ENCODE peak calls at places on chromosomes 2 and 18, in nine cellular contexts. P is lower lobe of right lung, H is testis, I is BE2C, T is heart left ventricle, Z is stomach, V is Karpas-422, J is cardiac muscle cell, D is neuronal stem cell. E is an unnamed sample.

GRCh38 chr18:907171-907879 is 2.7 kb downstream of the ADCYAP1 start:
- DNase-seq in J (no peak), P (peak; percentile 46), T (no peak), H (no peak), V (no peak), Z (no peak), D (no peak), I (peak; percentile 37), E (no peak)

GRCh38 chr18:56532176-56532840 is 106.1 kb downstream of the TXNL1 start:
- DNase-seq in I (no peak), V (no peak), J (peak; percentile 18), D (no peak), P (no peak), H (no peak), Z (no peak), T (no peak), E (peak; percentile 32)

GRCh38 chr2:121429119-121429903 is 101.4 kb upstream of the RNU4ATAC start:
- DNase-seq in J (peak; percentile 74), D (no peak), I (no peak), V (no peak), H (no peak), Z (no peak), T (no peak), P (no peak), E (no peak)

GRCh38 chr2:40975175-40975574 is 523.3 kb upstream of the SLC8A1 start:
- DNase-seq in H (no peak), D (no peak), I (no peak), P (no peak), V (no peak), J (no peak), Z (no peak), T (no peak), E (no peak)

GRCh38 chr2:64780041-64780440 is 126.3 kb upstream of the SERTAD2 start:
- DNase-seq in H (no peak), V (no peak), T (no peak), D (no peak), J (no peak), I (no peak), P (no peak), Z (no peak), E (no peak)

GRCh38 chr2:14951569-14952285 is 319.2 kb downstream of the LRATD1 start:
- DNase-seq in J (no peak), T (no peak), H (no peak), Z (no peak), P (no peak), D (no peak), I (no peak), V (no peak), E (no peak)

GRCh38 chr2:19611491-19612332 is 253.3 kb upstream of the OSR1 start:
- DNase-seq in H (no peak), J (peak; percentile 95), V (no peak), D (no peak), P (no peak), Z (no peak), I (no peak), T (no peak), E (no peak)

GRCh38 chr18:9017170-9017899 is 85.2 kb upstream of the NDUFV2 start:
- DNase-seq in P (peak; percentile 62), D (peak; percentile 29), I (no peak), H (peak; percentile 68), T (peak; percentile 68), V (peak; percentile 52), Z (peak; percentile 62), J (peak; percentile 91), E (no peak)

GRCh38 chr2:40479995-40480525 is 28.2 kb upstream of the SLC8A1 start:
- DNase-seq in V (no peak), H (no peak), I (no peak), J (no peak), Z (no peak), T (no peak), P (no peak), D (no peak), E (no peak)

GRCh38 chr2:104816146-104816545 is 37.8 kb upstream of the POU3F3 start:
- DNase-seq in H (no peak), D (no peak), V (no peak), Z (no peak), T (no peak), J (no peak), I (no peak), P (no peak), E (no peak)

GRCh38 chr2:218694405-218695145 is 16.1 kb upstream of the TTLL4 start:
- DNase-seq in J (peak; percentile 11), Z (no peak), H (no peak), P (no peak), I (no peak), V (no peak), T (no peak), D (peak; percentile 72), E (no peak)
- H3K4me1 ChIP-seq in J (no peaks in the 10 kb centered on the region), Z (no peaks in the 10 kb centered on the region), H (no peaks in the 10 kb centered on the region), P (no peaks in the 10 kb centered on the region), I (peaks cover 6% of the 10 kb centered on the region), V (no peaks in the 10 kb centered on the region), T (no peaks in the 10 kb centered on the region), D (peaks cover 14% of the 10 kb centered on the region), E (no peaks in the 10 kb centered on the region)

GRCh38 chr2:154697422-154698237 is 865 bp upstream of the KCNJ3 start:
- DNase-seq in D (peak; percentile 46), P (no peak), H (peak; percentile 22), Z (peak; percentile 48), I (peak; percentile 12), J (peak; percentile 7), T (peak; percentile 9), V (no peak), E (no peak)
- H3K4me3 ChIP-seq in D (peak overlapping the region; percentile 47), P (peak overlapping the region; percentile 41), H (peak overlapping the region; percentile 60), Z (peak overlapping the region; percentile 48), I (peak overlapping the region; percentile 49), J (peak overlapping the region; percentile 52), T (peak overlapping the region; percentile 15), V (no peak overlapping the region), E (no peak overlapping the region)

GRCh38 chr2:235545369-235546150 is 51.7 kb downstream of the AGAP1 start:
- DNase-seq in T (no peak), V (no peak), J (no peak), P (no peak), I (no peak), Z (no peak), D (no peak), H (no peak), E (no peak)
- H3K4me1 ChIP-seq in T (peaks cover 5% of the 10 kb centered on the region), V (no peaks in the 10 kb centered on the region), J (no peaks in the 10 kb centered on the region), P (peaks cover 14% of the 10 kb centered on the region), I (no peaks in the 10 kb centered on the region), Z (peaks cover 24% of the 10 kb centered on the region), D (peaks cover 7% of the 10 kb centered on the region), H (no peaks in the 10 kb centered on the region), E (no peaks in the 10 kb centered on the region)

DNA sequence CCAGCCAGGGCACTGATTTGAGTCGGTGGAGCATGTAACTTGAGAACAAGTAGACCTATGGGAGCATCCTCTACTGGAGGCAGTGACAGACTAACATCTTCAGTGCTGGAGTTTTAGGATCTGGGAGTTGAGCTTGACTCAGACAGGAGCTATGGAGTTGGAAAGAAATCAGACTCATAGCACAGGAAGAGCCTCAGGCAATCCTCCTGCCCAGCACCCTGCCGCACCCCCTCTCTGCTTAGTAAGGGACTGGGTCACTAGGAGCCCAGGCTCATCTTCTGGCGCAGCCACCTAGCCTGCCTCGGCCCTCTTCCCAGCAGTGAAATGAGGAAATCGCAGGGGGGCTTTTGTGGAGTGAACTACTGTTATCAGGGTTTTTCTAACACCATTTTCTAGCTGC is 3.6 kb downstream of the ARID5A start:
- DNase-seq in H (no peak), D (no peak), V (no peak), J (no peak), I (no peak), P (no peak), Z (no peak), T (no peak), E (no peak)
- H3K4me3 ChIP-seq in H (no peak overlapping the region), D (no peak overlapping the region), V (no peak overlapping the region), J (no peak overlapping the region), I (no peak overlapping the region), P (no peak overlapping the region), Z (no peak overlapping the region), T (no peak overlapping the region), E (peak overlapping the region; percentile 90)

GRCh38 chr18:46412831-46413371 is 244.1 kb downstream of the LOXHD1 start:
- DNase-seq in D (no peak), V (no peak), H (peak; percentile 49), Z (no peak), P (no peak), I (no peak), T (peak; percentile 31), J (no peak), E (no peak)

GRCh38 chr18:46416706-46417638 is 240.0 kb downstream of the LOXHD1 start:
- DNase-seq in P (no peak), J (no peak), I (peak; percentile 60), T (no peak), Z (no peak), H (no peak), D (no peak), V (peak; percentile 88), E (peak; percentile 38)

GRCh38 chr18:46413684-46414083 is 243.3 kb downstream of the LOXHD1 start:
- DNase-seq in H (no peak), P (no peak), V (no peak), D (no peak), I (no peak), Z (no peak), T (no peak), J (no peak), E (no peak)

GRCh38 chr18:46415532-46415931 is 241.5 kb downstream of the LOXHD1 start:
- DNase-seq in D (no peak), V (no peak), Z (no peak), P (no peak), H (no peak), J (no peak), T (no peak), I (no peak), E (no peak)

GRCh38 chr18:46414863-46415262 is 242.2 kb downstream of the LOXHD1 start:
- DNase-seq in Z (no peak), D (peak; percentile 49), T (no peak), J (no peak), V (no peak), H (no peak), P (no peak), I (no peak), E (no peak)
- H3K4me1 ChIP-seq in Z (peaks cover 8% of the 10 kb centered on the region), D (peaks cover 35% of the 10 kb centered on the region), T (peaks cover 65% of the 10 kb centered on the region), J (peaks cover 68% of the 10 kb centered on the region), V (peaks cover 11% of the 10 kb centered on the region), H (peaks cover 19% of the 10 kb centered on the region), P (peaks cover 25% of the 10 kb centered on the region), I (peaks cover 31% of the 10 kb centered on the region), E (no peaks in the 10 kb centered on the region)

DNA sequence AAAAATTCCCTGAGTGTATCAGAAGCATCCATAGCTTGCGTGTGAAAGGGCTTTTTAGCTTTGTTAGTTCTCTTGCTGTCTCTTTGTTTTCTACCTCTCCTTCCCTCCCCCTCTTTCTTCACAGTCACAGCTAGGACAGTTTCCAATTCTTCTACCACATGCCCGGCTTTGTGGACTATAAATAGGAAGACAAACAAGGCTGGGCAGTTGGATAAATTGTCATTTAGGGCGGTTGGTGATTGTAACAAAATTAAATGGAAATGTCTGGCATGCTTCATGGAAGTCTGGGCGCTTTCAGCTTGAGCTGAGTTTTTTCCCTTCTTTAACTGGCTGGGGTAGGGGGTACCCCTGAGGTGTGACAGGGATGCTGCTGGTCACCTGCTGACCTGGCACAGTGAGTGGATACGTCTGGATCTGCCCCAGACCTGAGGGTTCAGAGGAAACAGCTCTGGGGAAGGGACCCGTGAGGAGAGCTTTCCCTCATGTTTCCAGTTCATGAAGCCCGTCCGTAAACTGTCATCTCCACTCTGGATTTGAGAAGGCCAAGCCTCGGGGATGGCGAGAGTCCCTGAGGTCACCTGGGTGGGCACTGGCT is 29.0 kb upstream of the GIGYF2 start:
- DNase-seq in J (no peak), I (no peak), H (peak; percentile 30), V (no peak), T (peak; percentile 20), D (no peak), P (no peak), Z (no peak), E (no peak)
- H3K4me3 ChIP-seq in J (no peak overlapping the region), I (no peak overlapping the region), H (no peak overlapping the region), V (no peak overlapping the region), T (no peak overlapping the region), D (no peak overlapping the region), P (no peak overlapping the region), Z (no peak overlapping the region), E (no peak overlapping the region)

E was measured in CD4-positive, CD25-positive, alpha-beta regulatory T cell.